ENCODE peak calls at places on chromosomes 5 and 9, in six cellular contexts. One of them, this sample, is unnamed.

GRCh38 chr5:158289967-158290366 is 431.0 kb upstream of the CLINT1 start:
- ATAC-seq in aorta: no peak
- ATAC-seq in activated T-cell treated with anti-CD3 and anti-CD28 coated beads, Interleukin-2, amount 50 U/mL, for 4 hours: no peak
- ATAC-seq in activated CD4-positive, alpha-beta T cell treated with anti-CD3 and anti-CD28 coated beads for 36 hours: no peak
- ATAC-seq in heart left ventricle: no peak
- ATAC-seq in left cardiac atrium: no peak
- ATAC-seq in this sample: no peak

GRCh38 chr5:149680810-149681221 is 49.3 kb upstream of the PPARGC1B start:
- ATAC-seq in heart left ventricle: peak; percentile 79
- ATAC-seq in activated CD4-positive, alpha-beta T cell treated with anti-CD3 and anti-CD28 coated beads for 36 hours: no peak
- ATAC-seq in left cardiac atrium: peak; percentile 66
- ATAC-seq in aorta: peak; percentile 50
- ATAC-seq in activated T-cell treated with anti-CD3 and anti-CD28 coated beads, Interleukin-2, amount 50 U/mL, for 4 hours: no peak
- ATAC-seq in this sample: no peak

GRCh38 chr9:97591535-97591934 is 41.6 kb downstream of the TSTD2 start:
- ATAC-seq in aorta: no peak
- ATAC-seq in heart left ventricle: no peak
- ATAC-seq in activated CD4-positive, alpha-beta T cell treated with anti-CD3 and anti-CD28 coated beads for 36 hours: no peak
- ATAC-seq in activated T-cell treated with anti-CD3 and anti-CD28 coated beads, Interleukin-2, amount 50 U/mL, for 4 hours: no peak
- ATAC-seq in left cardiac atrium: no peak
- ATAC-seq in this sample: no peak

GRCh38 chr9:16458696-16459420 is 411.6 kb downstream of the BNC2 start:
- ATAC-seq in activated T-cell treated with anti-CD3 and anti-CD28 coated beads, Interleukin-2, amount 50 U/mL, for 4 hours: no peak
- ATAC-seq in heart left ventricle: no peak
- ATAC-seq in aorta: no peak
- ATAC-seq in activated CD4-positive, alpha-beta T cell treated with anti-CD3 and anti-CD28 coated beads for 36 hours: no peak
- ATAC-seq in left cardiac atrium: no peak
- ATAC-seq in this sample: no peak

GRCh38 chr5:175741556-175741955 is 83.7 kb downstream of the HRH2 start:
- ATAC-seq in heart left ventricle: no peak
- ATAC-seq in left cardiac atrium: no peak
- ATAC-seq in activated CD4-positive, alpha-beta T cell treated with anti-CD3 and anti-CD28 coated beads for 36 hours: no peak
- ATAC-seq in aorta: no peak
- ATAC-seq in activated T-cell treated with anti-CD3 and anti-CD28 coated beads, Interleukin-2, amount 50 U/mL, for 4 hours: no peak
- ATAC-seq in this sample: no peak

GRCh38 chr5:6686916-6687409 is 26.3 kb upstream of the TENT4A start:
- ATAC-seq in activated CD4-positive, alpha-beta T cell treated with anti-CD3 and anti-CD28 coated beads for 36 hours: peak; percentile 63
- ATAC-seq in heart left ventricle: peak; percentile 74
- ATAC-seq in aorta: no peak
- ATAC-seq in left cardiac atrium: peak; percentile 84
- ATAC-seq in activated T-cell treated with anti-CD3 and anti-CD28 coated beads, Interleukin-2, amount 50 U/mL, for 4 hours: no peak
- ATAC-seq in this sample: no peak

GRCh38 chr5:133910596-133910995 is 57.8 kb downstream of the C5orf15 start:
- ATAC-seq in activated T-cell treated with anti-CD3 and anti-CD28 coated beads, Interleukin-2, amount 50 U/mL, for 4 hours: no peak
- ATAC-seq in aorta: no peak
- ATAC-seq in activated CD4-positive, alpha-beta T cell treated with anti-CD3 and anti-CD28 coated beads for 36 hours: no peak
- ATAC-seq in left cardiac atrium: peak; percentile 80
- ATAC-seq in heart left ventricle: peak; percentile 81
- ATAC-seq in this sample: no peak

GRCh38 chr5:54902817-54903473 is 82.4 kb downstream of the ESM1 start:
- ATAC-seq in left cardiac atrium: no peak
- ATAC-seq in aorta: no peak
- ATAC-seq in activated T-cell treated with anti-CD3 and anti-CD28 coated beads, Interleukin-2, amount 50 U/mL, for 4 hours: peak; percentile 97
- ATAC-seq in activated CD4-positive, alpha-beta T cell treated with anti-CD3 and anti-CD28 coated beads for 36 hours: peak; percentile 97
- ATAC-seq in heart left ventricle: peak; percentile 28
- ATAC-seq in this sample: peak; percentile 99

GRCh38 chr9:82584349-82584846 is 478.5 kb downstream of the RASEF start:
- ATAC-seq in activated T-cell treated with anti-CD3 and anti-CD28 coated beads, Interleukin-2, amount 50 U/mL, for 4 hours: no peak
- ATAC-seq in aorta: no peak
- ATAC-seq in activated CD4-positive, alpha-beta T cell treated with anti-CD3 and anti-CD28 coated beads for 36 hours: no peak
- ATAC-seq in left cardiac atrium: no peak
- ATAC-seq in heart left ventricle: no peak
- ATAC-seq in this sample: no peak

GRCh38 chr9:90770339-90770738 is 31.3 kb upstream of the SYK start:
- ATAC-seq in left cardiac atrium: no peak
- ATAC-seq in heart left ventricle: no peak
- ATAC-seq in aorta: no peak
- ATAC-seq in activated CD4-positive, alpha-beta T cell treated with anti-CD3 and anti-CD28 coated beads for 36 hours: no peak
- ATAC-seq in activated T-cell treated with anti-CD3 and anti-CD28 coated beads, Interleukin-2, amount 50 U/mL, for 4 hours: no peak
- ATAC-seq in this sample: no peak

GRCh38 chr9:110282767-110283136 is 26.4 kb upstream of the TXN start:
- ATAC-seq in heart left ventricle: no peak
- ATAC-seq in aorta: no peak
- ATAC-seq in left cardiac atrium: no peak
- ATAC-seq in activated T-cell treated with anti-CD3 and anti-CD28 coated beads, Interleukin-2, amount 50 U/mL, for 4 hours: no peak
- ATAC-seq in activated CD4-positive, alpha-beta T cell treated with anti-CD3 and anti-CD28 coated beads for 36 hours: no peak
- ATAC-seq in this sample: no peak

GRCh38 chr5:6540111-6540830 is 91.6 kb downstream of the UBE2QL1 start:
- ATAC-seq in heart left ventricle: peak; percentile 83
- ATAC-seq in left cardiac atrium: no peak
- ATAC-seq in aorta: no peak
- ATAC-seq in activated T-cell treated with anti-CD3 and anti-CD28 coated beads, Interleukin-2, amount 50 U/mL, for 4 hours: no peak
- ATAC-seq in activated CD4-positive, alpha-beta T cell treated with anti-CD3 and anti-CD28 coated beads for 36 hours: no peak
- ATAC-seq in this sample: no peak

GRCh38 chr9:130172161-130172857 is at the start of gene NCS1:
- ATAC-seq in aorta: peak; percentile 78
- ATAC-seq in activated T-cell treated with anti-CD3 and anti-CD28 coated beads, Interleukin-2, amount 50 U/mL, for 4 hours: peak; percentile 76
- ATAC-seq in activated CD4-positive, alpha-beta T cell treated with anti-CD3 and anti-CD28 coated beads for 36 hours: peak; percentile 70
- ATAC-seq in heart left ventricle: peak; percentile 91
- ATAC-seq in left cardiac atrium: peak; percentile 90
- ATAC-seq in this sample: peak; percentile 72

GRCh38 chr5:154446183-154447073 is 631 bp downstream of the SAP30L start:
- ATAC-seq in aorta: peak; percentile 47
- ATAC-seq in activated T-cell treated with anti-CD3 and anti-CD28 coated beads, Interleukin-2, amount 50 U/mL, for 4 hours: peak; percentile 9
- ATAC-seq in activated CD4-positive, alpha-beta T cell treated with anti-CD3 and anti-CD28 coated beads for 36 hours: no peak
- ATAC-seq in left cardiac atrium: peak; percentile 35
- ATAC-seq in heart left ventricle: no peak
- ATAC-seq in this sample: peak; percentile 19

GRCh38 chr9:86494644-86495081 is 140.5 kb upstream of the TUT7 start:
- ATAC-seq in heart left ventricle: peak; percentile 53
- ATAC-seq in activated CD4-positive, alpha-beta T cell treated with anti-CD3 and anti-CD28 coated beads for 36 hours: no peak
- ATAC-seq in aorta: peak; percentile 61
- ATAC-seq in left cardiac atrium: peak; percentile 55
- ATAC-seq in activated T-cell treated with anti-CD3 and anti-CD28 coated beads, Interleukin-2, amount 50 U/mL, for 4 hours: no peak
- ATAC-seq in this sample: no peak

GRCh38 chr9:20558609-20559016 is 63.7 kb downstream of the MLLT3 start:
- ATAC-seq in activated CD4-positive, alpha-beta T cell treated with anti-CD3 and anti-CD28 coated beads for 36 hours: peak; percentile 92
- ATAC-seq in activated T-cell treated with anti-CD3 and anti-CD28 coated beads, Interleukin-2, amount 50 U/mL, for 4 hours: peak; percentile 87
- ATAC-seq in heart left ventricle: no peak
- ATAC-seq in left cardiac atrium: no peak
- ATAC-seq in aorta: peak; percentile 60
- ATAC-seq in this sample: peak; percentile 89

GRCh38 chr5:159263569-159263905 is 447 bp downstream of the UBLCP1 start:
- ATAC-seq in left cardiac atrium: peak; percentile 21
- ATAC-seq in activated T-cell treated with anti-CD3 and anti-CD28 coated beads, Interleukin-2, amount 50 U/mL, for 4 hours: peak; percentile 19
- ATAC-seq in heart left ventricle: no peak
- ATAC-seq in aorta: no peak
- ATAC-seq in activated CD4-positive, alpha-beta T cell treated with anti-CD3 and anti-CD28 coated beads for 36 hours: peak; percentile 4
- ATAC-seq in this sample: peak; percentile 2

GRCh38 chr5:65021527-65022226 is 252.9 kb downstream of the CWC27 start:
- ATAC-seq in aorta: no peak
- ATAC-seq in activated T-cell treated with anti-CD3 and anti-CD28 coated beads, Interleukin-2, amount 50 U/mL, for 4 hours: peak; percentile 43
- ATAC-seq in activated CD4-positive, alpha-beta T cell treated with anti-CD3 and anti-CD28 coated beads for 36 hours: peak; percentile 55
- ATAC-seq in left cardiac atrium: peak; percentile 90
- ATAC-seq in heart left ventricle: peak; percentile 91
- ATAC-seq in this sample: no peak

GRCh38 chr5:32638309-32638708 is 53.0 kb downstream of the SUB1 start:
- ATAC-seq in aorta: no peak
- ATAC-seq in activated T-cell treated with anti-CD3 and anti-CD28 coated beads, Interleukin-2, amount 50 U/mL, for 4 hours: no peak
- ATAC-seq in activated CD4-positive, alpha-beta T cell treated with anti-CD3 and anti-CD28 coated beads for 36 hours: no peak
- ATAC-seq in heart left ventricle: no peak
- ATAC-seq in left cardiac atrium: no peak
- ATAC-seq in this sample: no peak

GRCh38 chr5:32072054-32072453 is 102.1 kb downstream of the GOLPH3 start:
- ATAC-seq in activated T-cell treated with anti-CD3 and anti-CD28 coated beads, Interleukin-2, amount 50 U/mL, for 4 hours: no peak
- ATAC-seq in activated CD4-positive, alpha-beta T cell treated with anti-CD3 and anti-CD28 coated beads for 36 hours: no peak
- ATAC-seq in left cardiac atrium: no peak
- ATAC-seq in aorta: no peak
- ATAC-seq in heart left ventricle: no peak
- ATAC-seq in this sample: no peak

GRCh38 chr5:109620651-109621050 is 69.1 kb upstream of the MAN2A1 start:
- ATAC-seq in aorta: no peak
- ATAC-seq in activated CD4-positive, alpha-beta T cell treated with anti-CD3 and anti-CD28 coated beads for 36 hours: no peak
- ATAC-seq in left cardiac atrium: no peak
- ATAC-seq in heart left ventricle: no peak
- ATAC-seq in activated T-cell treated with anti-CD3 and anti-CD28 coated beads, Interleukin-2, amount 50 U/mL, for 4 hours: no peak
- ATAC-seq in this sample: no peak

GRCh38 chr5:154197801-154198461 is 7.4 kb downstream of the GALNT10 start:
- ATAC-seq in activated CD4-positive, alpha-beta T cell treated with anti-CD3 and anti-CD28 coated beads for 36 hours: peak; percentile 87
- ATAC-seq in left cardiac atrium: no peak
- ATAC-seq in activated T-cell treated with anti-CD3 and anti-CD28 coated beads, Interleukin-2, amount 50 U/mL, for 4 hours: peak; percentile 88
- ATAC-seq in heart left ventricle: no peak
- ATAC-seq in aorta: no peak
- ATAC-seq in this sample: peak; percentile 91

GRCh38 chr5:102922839-102923477 is 167.9 kb downstream of the PAM start:
- ATAC-seq in activated T-cell treated with anti-CD3 and anti-CD28 coated beads, Interleukin-2, amount 50 U/mL, for 4 hours: no peak
- ATAC-seq in left cardiac atrium: no peak
- ATAC-seq in heart left ventricle: peak; percentile 29
- ATAC-seq in aorta: peak; percentile 7
- ATAC-seq in activated CD4-positive, alpha-beta T cell treated with anti-CD3 and anti-CD28 coated beads for 36 hours: no peak
- ATAC-seq in this sample: no peak

GRCh38 chr9:91711755-91712591 is 238.1 kb downstream of the ROR2 start:
- ATAC-seq in activated CD4-positive, alpha-beta T cell treated with anti-CD3 and anti-CD28 coated beads for 36 hours: peak; percentile 97
- ATAC-seq in left cardiac atrium: no peak
- ATAC-seq in aorta: no peak
- ATAC-seq in activated T-cell treated with anti-CD3 and anti-CD28 coated beads, Interleukin-2, amount 50 U/mL, for 4 hours: peak; percentile 94
- ATAC-seq in heart left ventricle: peak; percentile 8
- ATAC-seq in this sample: peak; percentile 96

GRCh38 chr9:105064248-105065118 is 136.5 kb upstream of the ABCA1 start:
- ATAC-seq in aorta: peak; percentile 93
- ATAC-seq in heart left ventricle: peak; percentile 98
- ATAC-seq in left cardiac atrium: peak; percentile 96
- ATAC-seq in activated T-cell treated with anti-CD3 and anti-CD28 coated beads, Interleukin-2, amount 50 U/mL, for 4 hours: no peak
- ATAC-seq in activated CD4-positive, alpha-beta T cell treated with anti-CD3 and anti-CD28 coated beads for 36 hours: no peak
- ATAC-seq in this sample: no peak

GRCh38 chr9:98523231-98523901 is 185.4 kb downstream of the GABBR2 start:
- ATAC-seq in aorta: no peak
- ATAC-seq in left cardiac atrium: no peak
- ATAC-seq in activated CD4-positive, alpha-beta T cell treated with anti-CD3 and anti-CD28 coated beads for 36 hours: no peak
- ATAC-seq in activated T-cell treated with anti-CD3 and anti-CD28 coated beads, Interleukin-2, amount 50 U/mL, for 4 hours: no peak
- ATAC-seq in heart left ventricle: no peak
- ATAC-seq in this sample: no peak

GRCh38 chr5:113047234-113047633 is 70.6 kb downstream of the DCP2 start:
- ATAC-seq in activated CD4-positive, alpha-beta T cell treated with anti-CD3 and anti-CD28 coated beads for 36 hours: no peak
- ATAC-seq in heart left ventricle: no peak
- ATAC-seq in activated T-cell treated with anti-CD3 and anti-CD28 coated beads, Interleukin-2, amount 50 U/mL, for 4 hours: no peak
- ATAC-seq in aorta: no peak
- ATAC-seq in left cardiac atrium: no peak
- ATAC-seq in this sample: no peak

GRCh38 chr9:27539479-27540441 is 10.1 kb upstream of the MOB3B start:
- ATAC-seq in activated T-cell treated with anti-CD3 and anti-CD28 coated beads, Interleukin-2, amount 50 U/mL, for 4 hours: no peak
- ATAC-seq in aorta: peak; percentile 91
- ATAC-seq in activated CD4-positive, alpha-beta T cell treated with anti-CD3 and anti-CD28 coated beads for 36 hours: no peak
- ATAC-seq in left cardiac atrium: peak; percentile 82
- ATAC-seq in heart left ventricle: peak; percentile 81
- ATAC-seq in this sample: no peak

GRCh38 chr9:125963932-125964331 is 216.8 kb downstream of the PBX3 start:
- ATAC-seq in activated CD4-positive, alpha-beta T cell treated with anti-CD3 and anti-CD28 coated beads for 36 hours: no peak
- ATAC-seq in left cardiac atrium: no peak
- ATAC-seq in activated T-cell treated with anti-CD3 and anti-CD28 coated beads, Interleukin-2, amount 50 U/mL, for 4 hours: no peak
- ATAC-seq in aorta: no peak
- ATAC-seq in heart left ventricle: no peak
- ATAC-seq in this sample: no peak

GRCh38 chr9:110520120-110520701 is 59.3 kb downstream of the SVEP1 start:
- ATAC-seq in left cardiac atrium: no peak
- ATAC-seq in activated CD4-positive, alpha-beta T cell treated with anti-CD3 and anti-CD28 coated beads for 36 hours: no peak
- ATAC-seq in activated T-cell treated with anti-CD3 and anti-CD28 coated beads, Interleukin-2, amount 50 U/mL, for 4 hours: no peak
- ATAC-seq in heart left ventricle: no peak
- ATAC-seq in aorta: peak; percentile 71
- ATAC-seq in this sample: no peak

This sample was measured in activated T-helper 17 cell treated with anti-CD3 and anti-CD28 coated beads, Interleukin-2, amount 50 U/mL, for 72 hours.